ENCODE peak calls at places on chromosomes 3 and 15, in five cellular contexts. M is H7; X is left ventricle myocardium inferior; D is lower leg skin; H is stimulated activated CD4-positive, alpha-beta T cell treated with anti-CD3 and anti-CD28 coated beads, Interleukin-12 subunit alpha, Interleukin-12 subunit beta, amount 100 ng/mL, for 4 hours. S is an unnamed sample.
A peak's percentile ranks its signal among the peaks of the same experiment; 100 is the strongest.

GRCh38 chr3:42591811-42592210 is 1.2 kb downstream of the SS18L2 start:
- DNase-seq in M (no peak), X (no peak), D (no peak), H (no peak), S (no peak)

GRCh38 chr3:167684389-167684993 is 30.7 kb upstream of the WDR49 start:
- DNase-seq in M (peak; percentile 26), X (no peak), D (peak; percentile 56), H (no peak), S (no peak)

GRCh38 chr15:27808182-27808581 is 290.9 kb downstream of the OCA2 start:
- DNase-seq in M (no peak), X (no peak), D (no peak), H (no peak), S (no peak)

GRCh38 chr3:160583451-160583850 is 18.1 kb upstream of the KPNA4 start:
- DNase-seq in M (no peak), X (no peak), D (no peak), H (no peak), S (no peak)

GRCh38 chr15:63226966-63227401 is 37.6 kb downstream of the RAB8B start:
- DNase-seq in M (no peak), X (no peak), D (no peak), H (no peak), S (no peak)

GRCh38 chr3:29486087-29486486 is 205.2 kb downstream of the RBMS3 start:
- DNase-seq in M (no peak), X (no peak), D (no peak), H (no peak), S (no peak)

GRCh38 chr3:22016197-22016596 is 265.2 kb upstream of the ZNF385D start:
- DNase-seq in M (no peak), X (no peak), D (no peak), H (no peak), S (no peak)

GRCh38 chr15:93278006-93278405 is 189.0 kb upstream of the RGMA start:
- DNase-seq in M (no peak), X (no peak), D (no peak), H (no peak), S (no peak)

GRCh38 chr3:177835008-177835407 is 637.7 kb upstream of the TBL1XR1 start:
- DNase-seq in M (no peak), X (no peak), D (no peak), H (no peak), S (no peak)

GRCh38 chr3:51585197-51585596 is 46.7 kb downstream of the RAD54L2 start:
- DNase-seq in M (no peak), X (no peak), D (no peak), H (no peak), S (no peak)

GRCh38 chr15:29319823-29320222 is 50.2 kb upstream of the NSMCE3 start:
- DNase-seq in M (peak; percentile 51), X (no peak), D (no peak), H (no peak), S (no peak)

GRCh38 chr3:10019326-10019725 is 6.9 kb upstream of the FANCD2 start:
- DNase-seq in M (no peak), X (no peak), D (no peak), H (no peak), S (no peak)

GRCh38 chr15:22918056-22918455 is 62.1 kb downstream of the CYFIP1 start:
- DNase-seq in M (no peak), X (no peak), D (no peak), H (no peak), S (no peak)

GRCh38 chr3:49745986-49746385 is 22.2 kb upstream of the GMPPB start:
- DNase-seq in M (no peak), X (no peak), D (no peak), H (no peak), S (no peak)

GRCh38 chr3:195896361-195897080 is 11.8 kb downstream of the TNK2 start:
- DNase-seq in M (peak; percentile 72), X (peak; percentile 52), D (no peak), H (peak; percentile 18), S (no peak)

GRCh38 chr3:22620498-22620897 is 582.6 kb upstream of the UBE2E2 start:
- DNase-seq in M (no peak), X (no peak), D (no peak), H (no peak), S (no peak)

GRCh38 chr3:79930196-79930595 is 162.4 kb upstream of the ROBO1 start:
- DNase-seq in M (no peak), X (no peak), D (no peak), H (no peak), S (no peak)

GRCh38 chr3:37863949-37864822 is 2.5 kb downstream of the CTDSPL start:
- DNase-seq in M (peak; percentile 43), X (no peak), D (no peak), H (no peak), S (no peak)

GRCh38 chr15:48494646-48495045 is 150.9 kb downstream of the FBN1 start:
- DNase-seq in M (no peak), X (no peak), D (no peak), H (no peak), S (no peak)

GRCh38 chr3:79517766-79518413 is 249.9 kb downstream of the ROBO1 start:
- DNase-seq in M (no peak), X (no peak), D (no peak), H (no peak), S (no peak)

GRCh38 chr3:152021951-152022461 is 148.6 kb downstream of the SUCNR1 start:
- DNase-seq in M (no peak), X (no peak), D (peak; percentile 39), H (peak; percentile 4), S (no peak)

GRCh38 chr15:55279746-55280351 is 9.8 kb downstream of the RAB27A start:
- DNase-seq in M (no peak), X (no peak), D (no peak), H (no peak), S (no peak)

GRCh38 chr15:51377038-51377761 is 35.7 kb downstream of the GLDN start:
- DNase-seq in M (no peak), X (no peak), D (peak; percentile 40), H (no peak), S (no peak)

GRCh38 chr15:75193976-75194375 is 7.7 kb upstream of the C15orf39 start:
- DNase-seq in M (no peak), X (no peak), D (no peak), H (no peak), S (no peak)

GRCh38 chr3:139564290-139564861 is 24.8 kb upstream of the RBP1 start:
- DNase-seq in M (peak; percentile 46), X (no peak), D (no peak), H (no peak), S (no peak)

GRCh38 chr3:141333796-141334626 is 34.3 kb upstream of the ZBTB38 start:
- DNase-seq in M (no peak), X (no peak), D (no peak), H (no peak), S (no peak)

GRCh38 chr3:99114565-99115291 is 213.2 kb upstream of the DCBLD2 start:
- DNase-seq in M (peak; percentile 7), X (no peak), D (no peak), H (no peak), S (no peak)

GRCh38 chr3:154152741-154153140 is 31.6 kb downstream of the ARHGEF26 start:
- DNase-seq in M (no peak), X (no peak), D (no peak), H (no peak), S (no peak)

GRCh38 chr3:45606003-45606402 is 11.5 kb downstream of the LIMD1 start:
- DNase-seq in M (no peak), X (no peak), D (no peak), H (no peak), S (no peak)

GRCh38 chr3:72659609-72660008 is 188.6 kb downstream of the SHQ1 start:
- DNase-seq in M (peak; percentile 4), X (no peak), D (no peak), H (no peak), S (no peak)

GRCh38 chr3:134250717-134251220 is at the start of gene RYK:
- DNase-seq in M (peak; percentile 94), X (peak; percentile 85), D (peak; percentile 73), H (peak; percentile 71), S (peak; percentile 82)

GRCh38 chr15:49876401-49877038 is 242.5 kb downstream of the ATP8B4 start:
- DNase-seq in M (peak; percentile 24), X (peak; percentile 19), D (no peak), H (no peak), S (no peak)

GRCh38 chr3:46141807-46142206 is 66.3 kb downstream of the CCR1 start:
- DNase-seq in M (no peak), X (no peak), D (no peak), H (no peak), S (no peak)

GRCh38 chr15:60534546-60534945 is 55.6 kb upstream of the ICE2 start:
- DNase-seq in M (no peak), X (no peak), D (no peak), H (no peak), S (no peak)

S was measured in GM12891.